ENCODE peak calls at places on chromosomes 6 and 20, in ten cellular contexts. W is stomach, D is transverse colon, C is HCT116, A is esophagus muscularis mucosa, S is HepG2, Z is suprapubic skin, G is GM23338, Q is GM12878, K is prostate gland. X is an unnamed sample.

GRCh38 chr20:62931464-62931863 is 5.2 kb upstream of the DIDO1 start:
- DNase-seq in C (no peak), W (no peak), A (no peak), D (no peak), G (peak; percentile 67), Z (no peak), K (no peak), Q (no peak), S (no peak), X (no peak)

GRCh38 chr6:66291905-66292304 is 584.9 kb upstream of the EYS start:
- DNase-seq in Z (no peak), W (no peak), C (no peak), S (no peak), G (no peak), A (no peak), D (no peak), Q (no peak), K (no peak), X (peak; percentile 68)

GRCh38 chr6:33663727-33664449 is 42.8 kb downstream of the ITPR3 start:
- DNase-seq in Q (no peak), G (no peak), A (no peak), D (no peak), Z (no peak), C (no peak), K (no peak), S (no peak), W (no peak), X (no peak)

GRCh38 chr6:14630136-14630535 is 512.6 kb downstream of the CD83 start:
- DNase-seq in S (no peak), K (no peak), W (no peak), D (no peak), Q (no peak), A (no peak), C (no peak), Z (no peak), G (no peak), X (no peak)

GRCh38 chr6:133132092-133132491 is 109.1 kb upstream of the EYA4 start:
- DNase-seq in K (peak; percentile 8), C (no peak), D (no peak), A (no peak), S (no peak), G (no peak), Q (no peak), Z (no peak), W (no peak), X (no peak)

GRCh38 chr20:47304287-47304686 is 52.2 kb downstream of the ZMYND8 start:
- DNase-seq in K (peak; percentile 68), S (no peak), Z (no peak), C (no peak), D (peak; percentile 43), A (no peak), G (no peak), W (peak; percentile 39), Q (no peak), X (no peak)

GRCh38 chr6:93282521-93283031 is 136.8 kb downstream of the EPHA7 start:
- DNase-seq in C (no peak), Z (peak; percentile 73), Q (no peak), G (no peak), W (no peak), S (no peak), D (no peak), A (no peak), K (no peak), X (no peak)

GRCh38 chr6:153044295-153044694 is 41.8 kb upstream of the MTRF1L start:
- DNase-seq in C (no peak), A (no peak), Z (no peak), S (no peak), G (no peak), Q (no peak), W (no peak), D (no peak), K (no peak), X (no peak)

GRCh38 chr6:40877362-40877761 is 161.7 kb downstream of the UNC5CL start:
- DNase-seq in A (no peak), S (no peak), W (no peak), Q (no peak), C (no peak), K (no peak), D (no peak), G (no peak), Z (no peak), X (no peak)

GRCh38 chr6:3769610-3770009 is 18.1 kb upstream of the PXDC1 start:
- DNase-seq in Q (no peak), C (no peak), K (no peak), S (no peak), A (no peak), Z (no peak), G (no peak), W (no peak), D (no peak), X (no peak)

GRCh38 chr6:141165012-141165411 is 967.7 kb upstream of the GJE1 start:
- DNase-seq in A (no peak), G (no peak), D (no peak), S (no peak), C (no peak), W (no peak), Z (no peak), K (no peak), Q (no peak), X (no peak)

GRCh38 chr20:57633945-57634491 is 13.8 kb upstream of the ZBP1 start:
- DNase-seq in S (no peak), D (no peak), Z (no peak), Q (no peak), W (no peak), C (no peak), K (no peak), A (no peak), G (no peak), X (no peak)

GRCh38 chr20:59145926-59146800 is 17.5 kb upstream of the ZNF831 start:
- DNase-seq in C (no peak), Q (no peak), W (no peak), K (no peak), S (no peak), Z (peak; percentile 59), A (no peak), D (no peak), G (no peak), X (no peak)
- H3K4me3 ChIP-seq in C (no peak overlapping the region), Q (no peak overlapping the region), W (no peak overlapping the region), K (no peak overlapping the region), S (no peak overlapping the region), Z (peak overlapping the region; percentile 2), A (no peak overlapping the region), D (no peak overlapping the region), G (no peak overlapping the region), X (no peak overlapping the region)

GRCh38 chr6:164826831-164827468 is 482.5 kb downstream of the C6orf118 start:
- DNase-seq in W (no peak), Z (no peak), K (no peak), G (no peak), Q (no peak), C (no peak), A (no peak), S (no peak), D (no peak), X (no peak)
- H3K36me3 ChIP-seq in W (no peaks in the 10 kb centered on the region), Z (no peaks in the 10 kb centered on the region), K (no peaks in the 10 kb centered on the region), G (no peaks in the 10 kb centered on the region), Q (no peaks in the 10 kb centered on the region), C (no peaks in the 10 kb centered on the region), A (no peaks in the 10 kb centered on the region), S (no peaks in the 10 kb centered on the region), D (no peaks in the 10 kb centered on the region), X (no peaks in the 10 kb centered on the region)

DNA sequence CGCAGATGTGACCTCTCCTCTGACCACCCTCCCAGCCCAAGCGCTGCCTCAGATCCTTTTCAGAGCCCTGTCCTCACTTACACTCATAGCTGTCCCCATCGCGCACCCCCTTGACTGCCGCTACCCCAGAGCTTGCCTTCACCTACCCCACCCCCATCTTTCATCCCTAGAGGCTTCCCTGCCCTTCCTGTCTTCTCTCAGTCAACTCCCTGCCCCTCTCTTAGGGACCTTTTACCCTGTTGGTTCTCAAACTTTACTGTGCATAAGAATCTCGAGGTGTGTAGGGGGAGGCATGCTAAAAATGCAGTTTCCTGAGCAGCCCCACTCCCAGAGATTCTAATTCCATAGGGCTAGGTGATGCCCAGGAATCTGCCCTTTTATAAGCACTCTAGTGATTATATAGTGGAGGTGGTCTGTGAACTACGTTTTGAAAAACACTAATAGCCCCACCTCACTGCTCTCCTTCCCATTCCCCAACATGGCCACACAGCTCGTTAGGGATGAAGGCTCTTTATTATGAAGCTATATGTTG is 725 bp downstream of the TM9SF4 start:
- DNase-seq in K (no peak), A (no peak), W (no peak), Q (no peak), G (no peak), S (no peak), C (no peak), D (no peak), Z (peak; percentile 3), X (no peak)
- TF ChIP-seq POLR2AphosphoS5 in K (no peak), A (no peak), W (no peak), Q (no peak), G (no peak), S (no peak), C (no peak), D (no peak), Z (no peak), X (no peak)

GRCh38 chr6:32107447-32107846 is 1.7 kb downstream of the TNXB start:
- DNase-seq in A (no peak), S (no peak), Z (no peak), D (no peak), C (no peak), Q (no peak), K (no peak), G (no peak), W (no peak), X (no peak)
- H3K4me3 ChIP-seq in A (peak overlapping the region; percentile 52), S (no peak overlapping the region), Z (peak overlapping the region; percentile 45), D (no peak overlapping the region), C (no peak overlapping the region), Q (no peak overlapping the region), K (no peak overlapping the region), G (no peak overlapping the region), W (peak overlapping the region; percentile 37), X (peak overlapping the region; percentile 56)

GRCh38 chr6:112148103-112148502 is 60.7 kb downstream of the FAM229B start:
- DNase-seq in C (no peak), Z (no peak), K (no peak), A (no peak), Q (no peak), W (no peak), D (no peak), S (no peak), G (peak; percentile 29), X (no peak)
- H3K36me3 ChIP-seq in C (no peaks in the 10 kb centered on the region), Z (no peaks in the 10 kb centered on the region), K (no peaks in the 10 kb centered on the region), A (peaks cover 47% of the 10 kb centered on the region), Q (no peaks in the 10 kb centered on the region), W (peaks cover 47% of the 10 kb centered on the region), D (no peaks in the 10 kb centered on the region), S (no peaks in the 10 kb centered on the region), G (no peaks in the 10 kb centered on the region), X (no peaks in the 10 kb centered on the region)

GRCh38 chr6:148972481-148972880 is 225.7 kb downstream of the UST start:
- DNase-seq in D (peak; percentile 80), A (peak; percentile 72), S (peak; percentile 21), Z (no peak), K (peak; percentile 22), Q (no peak), W (peak; percentile 51), C (peak; percentile 46), G (peak; percentile 97), X (no peak)
- TF ChIP-seq POLR2AphosphoS5 in D (peak; percentile 82), A (peak; percentile 42), S (no peak), Z (no peak), K (no peak), Q (no peak), W (no peak), C (no peak), G (peak; percentile 37), X (no peak)

X was measured in SK-N-MC.